ENCODE peak calls at places on chromosomes 13 and 19, in ten cellular contexts. O, N, Y, V, K, D, Z, I, A and G are unnamed samples.

GRCh38 chr19:16372065-16372915 is 47.7 kb downstream of the KLF2 start:
- DNase-seq in O (no peak), N (no peak), Y (no peak), V (no peak), K (no peak), D (no peak), Z (no peak), I (no peak), A (no peak), G (no peak)

GRCh38 chr19:932647-933552 is 7.1 kb downstream of the ARID3A start:
- DNase-seq in O (peak), N (peak), Y (peak), V (peak), K (no peak), D (peak), Z (peak), I (peak), A (no peak), G (no peak)

GRCh38 chr19:58476498-58477015 is 405 bp downstream of the ZNF446 start:
- DNase-seq in O (no peak), N (no peak), Y (peak), V (no peak), K (no peak), D (no peak), Z (no peak), I (peak), A (no peak), G (peak)

GRCh38 chr19:32407004-32407992 is 1.7 kb downstream of the DPY19L3 start:
- DNase-seq in O (no peak), N (peak), Y (peak), V (no peak), K (no peak), D (peak), Z (no peak), I (peak), A (no peak), G (no peak)

GRCh38 chr13:67844544-67844943 is 614.4 kb upstream of the PCDH9 start:
- DNase-seq in O (no peak), N (no peak), Y (no peak), V (no peak), K (no peak), D (no peak), Z (no peak), I (peak), A (no peak), G (no peak)

GRCh38 chr13:112748947-112749346 is 59.1 kb downstream of the ATP11A start:
- DNase-seq in O (no peak), N (no peak), Y (peak), V (no peak), K (no peak), D (no peak), Z (peak), I (peak), A (no peak), G (peak)

GRCh38 chr13:113864303-113864890 is 521 bp upstream of the GAS6 start:
- DNase-seq in O (peak), N (no peak), Y (peak), V (no peak), K (no peak), D (peak), Z (no peak), I (no peak), A (no peak), G (no peak)

GRCh38 chr13:111899714-111900389 is 167.1 kb upstream of the SOX1 start:
- DNase-seq in O (no peak), N (no peak), Y (no peak), V (no peak), K (no peak), D (peak), Z (no peak), I (no peak), A (no peak), G (no peak)

GRCh38 chr19:18507021-18507726 is 14.7 kb downstream of the ELL start:
- DNase-seq in O (peak), N (peak), Y (no peak), V (no peak), K (no peak), D (no peak), Z (no peak), I (peak), A (no peak), G (no peak)

GRCh38 chr13:113489171-113489548 is 1.4 kb downstream of the DCUN1D2 start:
- DNase-seq in O (no peak), N (no peak), Y (no peak), V (peak), K (no peak), D (peak), Z (no peak), I (no peak), A (no peak), G (no peak)

GRCh38 chr13:95643471-95643813 is 1.1 kb downstream of the DZIP1 start:
- DNase-seq in O (no peak), N (no peak), Y (peak), V (peak), K (no peak), D (peak), Z (no peak), I (peak), A (no peak), G (no peak)

GRCh38 chr13:37640499-37640898 is 41.9 kb upstream of the POSTN start:
- DNase-seq in O (no peak), N (no peak), Y (peak), V (peak), K (no peak), D (no peak), Z (no peak), I (peak), A (no peak), G (no peak)

GRCh38 chr13:40206241-40207109 is 460.0 kb downstream of the FOXO1 start:
- DNase-seq in O (no peak), N (peak), Y (peak), V (no peak), K (no peak), D (no peak), Z (no peak), I (peak), A (no peak), G (no peak)

GRCh38 chr13:94269557-94269956 is 209.9 kb downstream of the DCT start:
- DNase-seq in O (no peak), N (no peak), Y (no peak), V (no peak), K (no peak), D (no peak), Z (no peak), I (no peak), A (no peak), G (no peak)

GRCh38 chr19:22784051-22784450 is at the start of gene ZNF99:
- DNase-seq in O (no peak), N (no peak), Y (no peak), V (no peak), K (no peak), D (no peak), Z (peak), I (no peak), A (no peak), G (peak)

GRCh38 chr13:52158629-52159158 is 703 bp downstream of the NEK3 start:
- DNase-seq in O (peak), N (no peak), Y (peak), V (peak), K (no peak), D (no peak), Z (peak), I (peak), A (no peak), G (no peak)

GRCh38 chr13:23558675-23559536 is 11.3 kb upstream of the TNFRSF19 start:
- DNase-seq in O (no peak), N (peak), Y (peak), V (peak), K (no peak), D (no peak), Z (peak), I (peak), A (no peak), G (no peak)

GRCh38 chr19:50602496-50602895 is 34.3 kb upstream of the LRRC4B start:
- DNase-seq in O (no peak), N (no peak), Y (no peak), V (no peak), K (no peak), D (no peak), Z (no peak), I (no peak), A (no peak), G (no peak)

GRCh38 chr13:21420706-21421105 is 38.4 kb downstream of the ZDHHC20 start:
- DNase-seq in O (no peak), N (no peak), Y (peak), V (no peak), K (no peak), D (no peak), Z (no peak), I (peak), A (no peak), G (no peak)

GRCh38 chr19:15466851-15467733 is 2.7 kb upstream of the RASAL3 start:
- DNase-seq in O (no peak), N (no peak), Y (peak), V (no peak), K (no peak), D (no peak), Z (no peak), I (peak), A (no peak), G (no peak)

GRCh38 chr13:80413611-80414010 is 72.7 kb upstream of the SPRY2 start:
- DNase-seq in O (no peak), N (no peak), Y (no peak), V (no peak), K (no peak), D (no peak), Z (no peak), I (no peak), A (no peak), G (no peak)

GRCh38 chr13:80408270-80408669 is 67.3 kb upstream of the SPRY2 start:
- DNase-seq in O (no peak), N (no peak), Y (no peak), V (peak), K (no peak), D (peak), Z (no peak), I (no peak), A (no peak), G (no peak)

GRCh38 chr19:33390908-33391630 is 17.6 kb downstream of the CEBPG start:
- DNase-seq in O (no peak), N (no peak), Y (no peak), V (no peak), K (no peak), D (no peak), Z (no peak), I (no peak), A (no peak), G (no peak)

GRCh38 chr13:42973581-42973980 is 18.5 kb downstream of the EPSTI1 start:
- DNase-seq in O (no peak), N (no peak), Y (peak), V (no peak), K (no peak), D (no peak), Z (no peak), I (no peak), A (no peak), G (no peak)

GRCh38 chr19:1856698-1857603 is 6.4 kb downstream of the KLF16 start:
- DNase-seq in O (peak), N (peak), Y (peak), V (peak), K (no peak), D (peak), Z (peak), I (peak), A (no peak), G (peak)

GRCh38 chr19:3403489-3404323 is 37.3 kb downstream of the NFIC start:
- DNase-seq in O (peak), N (peak), Y (peak), V (peak), K (no peak), D (peak), Z (peak), I (peak), A (no peak), G (peak)

GRCh38 chr13:102002271-102002670 is 399.6 kb downstream of the FGF14 start:
- DNase-seq in O (no peak), N (no peak), Y (no peak), V (no peak), K (no peak), D (no peak), Z (no peak), I (peak), A (no peak), G (no peak)

GRCh38 chr13:31172535-31172934 is 10.8 kb upstream of the HSPH1 start:
- DNase-seq in O (no peak), N (no peak), Y (peak), V (no peak), K (no peak), D (no peak), Z (no peak), I (peak), A (no peak), G (no peak)

GRCh38 chr13:78192721-78193120 is 274.1 kb upstream of the EDNRB start:
- DNase-seq in O (no peak), N (no peak), Y (no peak), V (no peak), K (no peak), D (no peak), Z (no peak), I (peak), A (no peak), G (no peak)

GRCh38 chr13:51643114-51643881 is 59.0 kb downstream of the WDFY2 start:
- DNase-seq in O (no peak), N (no peak), Y (peak), V (peak), K (no peak), D (peak), Z (no peak), I (peak), A (no peak), G (no peak)

GRCh38 chr13:31441804-31442487 is 242.2 kb downstream of the B3GLCT start:
- DNase-seq in O (no peak), N (no peak), Y (peak), V (no peak), K (no peak), D (no peak), Z (peak), I (no peak), A (no peak), G (no peak)

GRCh38 chr19:39154626-39155100 is 29.1 kb downstream of the PAK4 start:
- DNase-seq in O (peak), N (peak), Y (peak), V (peak), K (no peak), D (peak), Z (peak), I (no peak), A (no peak), G (no peak)

GRCh38 chr19:51552996-51553725 is 17.9 kb upstream of the ZNF175 start:
- DNase-seq in O (peak), N (peak), Y (peak), V (peak), K (no peak), D (peak), Z (peak), I (peak), A (peak), G (no peak)

GRCh38 chr19:2616741-2617392 is 85.6 kb downstream of the GNG7 start:
- DNase-seq in O (no peak), N (peak), Y (no peak), V (no peak), K (no peak), D (no peak), Z (no peak), I (no peak), A (no peak), G (no peak)

GRCh38 chr13:79781829-79782540 is 301.0 kb downstream of the NDFIP2 start:
- DNase-seq in O (no peak), N (no peak), Y (no peak), V (no peak), K (no peak), D (no peak), Z (no peak), I (peak), A (no peak), G (no peak)

GRCh38 chr13:102495663-102496062 is 93.8 kb upstream of the FGF14 start:
- DNase-seq in O (no peak), N (no peak), Y (no peak), V (peak), K (no peak), D (no peak), Z (no peak), I (no peak), A (no peak), G (no peak)

DNA sequence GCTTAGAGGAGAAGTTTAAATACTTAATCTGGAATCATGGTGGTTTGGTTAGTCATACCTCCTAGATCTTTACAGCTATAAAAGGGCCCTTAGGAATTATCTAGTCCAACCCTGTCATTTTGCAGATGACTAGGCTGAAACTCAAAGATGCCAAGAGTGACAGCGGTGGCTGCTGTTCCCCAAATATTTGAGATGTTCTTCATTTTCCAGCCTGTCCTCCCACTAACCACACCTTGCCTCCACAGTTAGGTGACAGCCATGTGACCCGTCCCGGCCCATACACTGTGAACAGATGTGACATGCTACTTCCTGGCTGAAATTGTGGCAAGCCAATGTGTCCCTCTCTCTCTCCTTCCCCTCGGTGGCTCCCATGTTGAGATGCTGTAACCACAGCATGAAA is 225.5 kb upstream of the IPO5 start:
- DNase-seq in O (no peak), N (no peak), Y (no peak), V (no peak), K (no peak), D (no peak), Z (no peak), I (no peak), A (no peak), G (no peak)
- H3K27ac ChIP-seq in O (no peak), N (no peak), Y (no peak), V (no peak), K (no peak), D (no peak), Z (no peak), I (no peak), A (no peak), G (no peak)

DNA sequence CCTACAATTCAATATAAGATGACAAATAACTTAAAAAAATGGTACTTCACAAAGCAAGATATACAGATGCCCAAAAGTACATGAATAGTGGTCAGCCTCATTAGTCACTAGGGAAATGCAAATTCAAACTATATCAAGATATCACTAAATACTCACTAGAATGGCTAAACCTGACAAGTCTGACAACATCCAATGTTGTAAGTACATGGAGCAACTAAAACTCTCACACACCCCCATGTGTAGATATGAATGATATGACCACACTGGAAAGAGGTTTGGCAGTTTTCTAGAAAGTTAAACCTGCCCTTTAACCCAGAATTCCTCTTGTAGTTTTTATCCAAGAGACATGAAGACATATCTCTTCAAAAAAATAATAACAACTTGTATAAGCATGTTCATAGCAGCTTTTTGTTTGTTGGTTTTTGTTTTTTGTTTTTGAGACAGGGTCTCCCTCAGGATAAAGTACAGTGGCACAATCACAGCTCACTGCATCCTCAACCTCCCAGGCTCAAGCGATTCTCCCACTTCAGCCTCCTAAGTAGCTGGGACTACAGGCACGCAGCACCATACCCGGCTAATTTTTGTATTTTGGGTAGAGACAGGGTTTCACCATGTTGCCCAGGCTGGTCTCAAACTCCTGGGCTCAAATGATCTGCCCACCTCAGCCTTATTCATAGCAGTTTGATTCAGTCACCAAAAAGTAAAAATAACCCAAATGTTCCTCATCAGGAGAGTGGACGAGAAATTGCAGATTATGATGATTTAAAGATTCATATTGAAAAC is 55.1 kb downstream of the RFX2 start:
- DNase-seq in O (peak), N (no peak), Y (no peak), V (no peak), K (no peak), D (no peak), Z (no peak), I (no peak), A (no peak), G (no peak)
- H3K27ac ChIP-seq in O (no peak), N (peak), Y (no peak), V (no peak), K (no peak), D (no peak), Z (no peak), I (no peak), A (no peak), G (no peak)

DNA sequence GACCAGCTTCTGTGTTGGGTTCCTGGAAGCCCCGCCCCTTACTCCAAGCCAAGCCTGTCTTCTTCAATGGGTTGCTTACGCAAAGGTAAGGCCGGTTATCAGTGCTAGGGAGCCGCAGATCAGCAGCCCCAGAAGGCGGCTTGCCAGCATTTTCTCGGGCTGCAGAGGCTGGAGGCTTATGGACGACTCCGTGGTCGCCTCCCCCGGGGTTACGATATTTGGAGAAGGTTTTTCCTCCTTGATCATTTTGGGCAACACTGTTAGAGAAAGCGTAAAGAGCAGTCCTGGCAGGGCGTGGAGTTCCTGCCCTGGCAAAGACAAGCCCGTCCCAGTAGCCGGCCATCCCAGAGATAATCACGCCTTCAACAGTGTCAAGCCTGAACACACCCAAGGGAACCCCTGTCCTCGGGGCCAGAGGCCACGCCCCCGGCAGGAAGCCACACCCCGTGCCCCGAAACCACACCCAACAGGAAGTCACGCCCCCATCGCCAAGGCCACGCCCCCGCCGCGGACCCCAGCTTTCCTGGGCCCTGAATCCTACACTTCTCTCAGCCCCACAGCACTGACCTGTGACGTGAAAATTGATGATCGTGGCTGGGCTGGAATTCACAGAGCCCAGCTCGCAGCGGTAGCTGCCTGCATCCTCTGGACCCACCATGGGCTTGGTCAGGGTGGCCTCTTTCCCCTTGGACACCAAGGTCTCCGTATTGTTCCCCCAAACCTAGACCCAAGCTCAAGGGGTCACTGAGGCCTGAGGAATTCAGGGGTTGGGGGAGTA is 1.0 kb upstream of the RASIP1 start:
- DNase-seq in O (peak), N (peak), Y (no peak), V (peak), K (no peak), D (peak), Z (no peak), I (no peak), A (no peak), G (no peak)
- H3K27ac ChIP-seq in O (no peak), N (peak), Y (no peak), V (no peak), K (peak), D (no peak), Z (peak), I (no peak), A (no peak), G (no peak)

GRCh38 chr19:55377356-55378131 is 918 bp downstream of the TMEM190 start:
- DNase-seq in O (no peak), N (no peak), Y (no peak), V (peak), K (no peak), D (peak), Z (peak), I (no peak), A (no peak), G (no peak)
- H3K27ac ChIP-seq in O (no peak), N (no peak), Y (no peak), V (no peak), K (no peak), D (no peak), Z (no peak), I (no peak), A (no peak), G (no peak)

DNA sequence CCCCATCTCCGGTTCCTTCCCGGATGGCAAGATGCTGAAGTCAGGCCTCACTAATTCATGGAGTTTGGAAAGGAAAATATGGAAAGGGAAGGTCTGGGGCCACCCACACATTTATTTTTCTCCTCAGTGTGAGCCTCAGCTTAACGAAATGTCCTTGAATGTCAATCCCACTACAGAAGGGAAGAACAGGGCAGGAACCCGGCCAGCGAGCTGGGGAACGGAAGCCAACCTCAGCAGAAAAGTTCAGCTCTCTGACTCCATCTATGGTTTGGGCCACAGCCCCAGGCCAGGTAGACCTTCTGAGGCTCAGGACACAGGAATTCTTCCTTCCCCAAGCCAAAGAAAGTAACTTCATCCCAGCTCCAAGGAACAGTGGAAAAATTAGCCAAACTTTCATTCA is 8.4 kb downstream of the C19orf12 start:
- DNase-seq in O (no peak), N (no peak), Y (no peak), V (no peak), K (no peak), D (no peak), Z (no peak), I (no peak), A (no peak), G (no peak)
- H3K27ac ChIP-seq in O (no peak), N (no peak), Y (no peak), V (no peak), K (no peak), D (no peak), Z (no peak), I (no peak), A (no peak), G (no peak)